ENCODE peak calls at places on chromosomes 4 and X, in five cellular contexts. T is ascending aorta, W is bronchial epithelial cell, R is Caco-2, X is GM03348. J is an unnamed sample.
A peak's percentile ranks its signal among the peaks of the same experiment; 100 is the strongest.

GRCh38 chr4:57876934-57877554 is 766.9 kb upstream of the IGFBP7 start:
- DNase-seq in W (no peak), X (no peak), R (no peak), T (no peak), J (no peak)

GRCh38 chrX:15790766-15791380 is 589 bp downstream of the ZRSR2 start:
- DNase-seq in X (peak; percentile 3), W (peak; percentile 15), R (no peak), T (no peak), J (no peak)

GRCh38 chrX:149570668-149571067 is 16.6 kb downstream of the MAGEA9B start:
- DNase-seq in W (peak; percentile 85), T (no peak), R (no peak), X (peak; percentile 26), J (no peak)

GRCh38 chrX:64758047-64758446 is 218.2 kb downstream of the ZC4H2 start:
- DNase-seq in X (no peak), T (no peak), R (no peak), W (no peak), J (no peak)

GRCh38 chrX:119638725-119639471 is 32.7 kb upstream of the NKRF start:
- DNase-seq in X (no peak), R (no peak), T (no peak), W (peak; percentile 4), J (no peak)

GRCh38 chr4:139774759-139775487 is 109.3 kb downstream of the MGST2 start:
- DNase-seq in W (peak; percentile 29), X (no peak), R (no peak), T (no peak), J (no peak)

GRCh38 chrX:39903343-39903742 is 194.4 kb downstream of the BCOR start:
- DNase-seq in W (peak; percentile 31), R (no peak), X (peak; percentile 57), T (no peak), J (no peak)

GRCh38 chrX:15438332-15438731 is 54.1 kb upstream of the VEGFD start:
- DNase-seq in W (no peak), T (no peak), X (no peak), R (no peak), J (no peak)

GRCh38 chrX:26203556-26203955 is 11.3 kb downstream of the MAGEB6 start:
- DNase-seq in X (no peak), T (no peak), W (no peak), R (no peak), J (no peak)

GRCh38 chr4:105058177-105058812 is 88.4 kb upstream of the TET2 start:
- DNase-seq in T (no peak), R (no peak), W (peak; percentile 92), X (no peak), J (no peak)

GRCh38 chr4:82201805-82202636 is 171.8 kb downstream of the HNRNPD start:
- DNase-seq in R (peak; percentile 63), W (peak; percentile 64), X (peak; percentile 20), T (no peak), J (peak; percentile 33)

GRCh38 chrX:107483976-107484726 is 34.7 kb downstream of the FRMPD3 start:
- DNase-seq in T (no peak), R (peak; percentile 39), W (no peak), X (no peak), J (no peak)

GRCh38 chrX:8916697-8917096 is 115.5 kb upstream of the FAM9A start:
- DNase-seq in W (no peak), R (no peak), T (no peak), X (no peak), J (no peak)

GRCh38 chr4:64368741-64369140 is 40.5 kb downstream of the TECRL start:
- DNase-seq in X (no peak), W (no peak), R (no peak), T (no peak), J (no peak)

GRCh38 chrX:31497086-31497485 is 425.2 kb upstream of the FTHL17 start:
- DNase-seq in T (no peak), R (no peak), W (peak; percentile 36), X (peak; percentile 29), J (no peak)

GRCh38 chr4:127498366-127498765 is 134.4 kb upstream of the INTU start:
- DNase-seq in W (no peak), X (no peak), T (no peak), R (no peak), J (no peak)

GRCh38 chrX:142076633-142077032 is 128.5 kb downstream of the MAGEC2 start:
- DNase-seq in W (no peak), R (no peak), X (no peak), T (no peak), J (no peak)

GRCh38 chrX:150543230-150544155 is 24.9 kb upstream of the MTM1 start:
- DNase-seq in W (no peak), X (no peak), R (no peak), T (peak; percentile 30), J (no peak)

GRCh38 chrX:71652405-71652804 is 14.9 kb upstream of the LOC101059915 start:
- DNase-seq in W (peak; percentile 46), X (peak; percentile 55), R (peak; percentile 52), T (peak; percentile 62), J (peak; percentile 14)